ENCODE peak calls at places on chromosomes 16 and 17, in six cellular contexts. Q is mesendoderm, H is IMR-90, X is trophoblast cell, M is mesenchymal stem cell, I is H1. L is an unnamed sample. For H3K4me1, the result is how much of the 10 kb centered on the place peaks cover.

GRCh38 chr17:66450008-66450856 is 147.8 kb downstream of the PRKCA start:
- DNase-seq in Q (no peak), H (no peak), X (no peak), M (no peak), I (no peak), L (no peak)

GRCh38 chr17:3888343-3889171 is 4.3 kb downstream of the CAMKK1 start:
- DNase-seq in Q (peak), H (peak), X (no peak), M (peak), I (no peak), L (no peak)

GRCh38 chr17:6698004-6698403 is 15.2 kb downstream of the SLC13A5 start:
- DNase-seq in Q (no peak), H (no peak), X (no peak), M (no peak), I (no peak), L (no peak)

GRCh38 chr17:34884597-34884996 is 76.7 kb downstream of the CCT6B start:
- DNase-seq in Q (no peak), H (no peak), X (no peak), M (no peak), I (no peak), L (no peak)

GRCh38 chr17:4040784-4041183 is 76.5 kb upstream of the ATP2A3 start:
- DNase-seq in Q (no peak), H (no peak), X (no peak), M (no peak), I (no peak), L (no peak)

GRCh38 chr16:80704751-80705150 is 99.6 kb downstream of the CDYL2 start:
- DNase-seq in Q (no peak), H (no peak), X (no peak), M (no peak), I (no peak), L (no peak)

GRCh38 chr16:11447836-11448235 is 102.6 kb downstream of the RMI2 start:
- DNase-seq in Q (no peak), H (no peak), X (no peak), M (no peak), I (no peak), L (no peak)

GRCh38 chr16:79605999-79606398 is 5.5 kb upstream of the MAF start:
- DNase-seq in Q (peak), H (no peak), X (peak), M (peak), I (no peak), L (no peak)

GRCh38 chr17:21318439-21318838 is 33.9 kb downstream of the MAP2K3 start:
- DNase-seq in Q (no peak), H (no peak), X (no peak), M (no peak), I (peak), L (no peak)

GRCh38 chr16:46774743-46775177 is 26.6 kb upstream of the MYLK3 start:
- DNase-seq in Q (no peak), H (no peak), X (no peak), M (no peak), I (no peak), L (no peak)

GRCh38 chr16:997440-998051 is 16.0 kb downstream of the SOX8 start:
- DNase-seq in Q (peak), H (peak), X (no peak), M (peak), I (peak), L (no peak)

GRCh38 chr17:67831268-67831667 is 6.0 kb downstream of the BPTF start:
- DNase-seq in Q (no peak), H (no peak), X (no peak), M (no peak), I (no peak), L (no peak)

GRCh38 chr17:37373530-37374159 is 2.1 kb upstream of the C17orf78 start:
- DNase-seq in Q (peak), H (peak), X (peak), M (peak), I (peak), L (peak)

GRCh38 chr17:8133398-8133797 is 9.5 kb upstream of the HES7 start:
- DNase-seq in Q (peak), H (no peak), X (no peak), M (no peak), I (no peak), L (no peak)

DNA sequence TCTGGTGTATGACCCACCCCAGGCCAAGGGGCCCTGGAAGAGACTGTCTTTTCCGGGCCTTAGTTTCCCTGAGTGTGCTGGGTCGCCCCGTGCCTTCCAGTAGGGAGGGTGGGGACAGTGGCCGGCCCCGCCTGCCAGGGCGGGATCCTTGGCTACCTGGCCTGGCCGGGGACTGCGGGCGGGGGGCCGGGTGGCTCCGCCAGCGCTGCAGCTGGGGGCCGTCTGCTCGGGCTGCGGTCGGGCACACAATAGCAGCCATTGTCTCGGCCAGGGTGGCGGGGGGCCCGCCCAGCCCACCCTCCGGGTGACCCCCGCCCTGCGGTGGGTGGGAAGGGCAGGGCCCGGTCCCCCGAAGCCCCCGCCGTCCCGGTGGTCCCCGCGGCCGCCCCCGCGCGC is 11.5 kb downstream of the GLIS2 start:
- DNase-seq in Q (no peak), H (no peak), X (no peak), M (no peak), I (no peak), L (no peak)
- H3K4me1 ChIP-seq in Q (under half), H (under half), X (under half), M (half or more), I (under half), L (under half)

GRCh38 chr17:56148333-56148732 is 4.9 kb upstream of the ANKFN1 start:
- DNase-seq in Q (no peak), H (no peak), X (no peak), M (no peak), I (no peak), L (no peak)

GRCh38 chr17:56149266-56150036 is 3.8 kb upstream of the ANKFN1 start:
- DNase-seq in Q (peak), H (peak), X (no peak), M (no peak), I (no peak), L (no peak)

GRCh38 chr17:56150631-56151030 is 2.6 kb upstream of the ANKFN1 start:
- DNase-seq in Q (peak), H (no peak), X (no peak), M (no peak), I (no peak), L (no peak)

GRCh38 chr17:56158344-56158743 is 5.1 kb downstream of the ANKFN1 start:
- DNase-seq in Q (no peak), H (no peak), X (no peak), M (no peak), I (no peak), L (no peak)

DNA sequence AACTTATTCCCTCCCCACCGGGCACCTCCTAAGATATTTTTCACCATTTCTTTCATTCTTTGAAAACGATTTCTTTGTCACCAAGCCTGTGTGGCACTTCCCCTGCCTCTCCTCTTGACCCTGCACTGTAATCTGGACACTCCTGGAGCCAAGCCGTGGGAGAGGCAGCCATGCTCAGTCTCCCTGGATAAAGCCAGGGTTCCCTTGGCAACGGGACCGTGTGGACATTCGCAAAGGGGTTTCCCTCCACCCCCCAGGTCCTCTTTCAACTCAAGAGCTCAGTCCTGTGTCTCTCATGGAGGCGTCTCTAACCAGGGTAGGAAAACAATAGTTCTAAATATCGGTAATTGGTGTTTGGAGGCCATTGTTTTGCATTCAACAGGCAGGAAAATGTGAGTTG is at the start of gene ANKFN1:
- DNase-seq in Q (no peak), H (no peak), X (no peak), M (no peak), I (no peak), L (no peak)
- H3K4me3 ChIP-seq in Q (no peak), H (no peak), X (no peak), M (no peak), I (no peak), L (no peak)

DNA sequence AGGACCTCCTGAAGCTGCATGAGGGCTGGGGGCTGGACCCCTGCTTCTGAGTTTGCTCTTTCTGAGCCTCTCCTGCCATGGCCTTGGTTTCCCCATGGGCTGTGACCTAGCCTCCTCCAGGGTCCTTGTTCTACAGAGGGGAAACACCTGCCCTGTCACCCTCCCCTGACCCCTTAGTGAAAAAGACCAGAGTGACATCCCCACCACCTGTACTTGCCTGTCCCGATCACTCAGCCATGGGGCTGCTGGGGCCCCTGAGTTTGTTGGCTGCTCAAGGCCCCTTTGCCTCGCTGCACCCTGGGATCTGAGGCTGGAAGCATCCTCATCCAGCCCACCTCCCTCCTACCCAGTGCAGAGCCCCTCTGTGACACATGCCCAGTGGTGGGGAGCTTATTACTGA is 800 bp downstream of the NOD2 start:
- DNase-seq in Q (no peak), H (no peak), X (no peak), M (no peak), I (no peak), L (no peak)
- H3K4ac ChIP-seq in Q (no peak), H (no peak), X (no peak), M (no peak), I (no peak), L (no peak)

GRCh38 chr17:17121162-17121561 is 78.9 kb downstream of the MPRIP start:
- DNase-seq in Q (no peak), H (no peak), X (no peak), M (no peak), I (no peak), L (no peak)

GRCh38 chr17:17120716-17121115 is 78.5 kb downstream of the MPRIP start:
- DNase-seq in Q (no peak), H (no peak), X (no peak), M (no peak), I (no peak), L (no peak)

GRCh38 chr17:17124341-17124740 is 81.8 kb downstream of the PLD6 start:
- DNase-seq in Q (no peak), H (no peak), X (no peak), M (no peak), I (no peak), L (no peak)

GRCh38 chr17:17125136-17126084 is 80.7 kb downstream of the PLD6 start:
- DNase-seq in Q (no peak), H (no peak), X (no peak), M (no peak), I (no peak), L (no peak)

DNA sequence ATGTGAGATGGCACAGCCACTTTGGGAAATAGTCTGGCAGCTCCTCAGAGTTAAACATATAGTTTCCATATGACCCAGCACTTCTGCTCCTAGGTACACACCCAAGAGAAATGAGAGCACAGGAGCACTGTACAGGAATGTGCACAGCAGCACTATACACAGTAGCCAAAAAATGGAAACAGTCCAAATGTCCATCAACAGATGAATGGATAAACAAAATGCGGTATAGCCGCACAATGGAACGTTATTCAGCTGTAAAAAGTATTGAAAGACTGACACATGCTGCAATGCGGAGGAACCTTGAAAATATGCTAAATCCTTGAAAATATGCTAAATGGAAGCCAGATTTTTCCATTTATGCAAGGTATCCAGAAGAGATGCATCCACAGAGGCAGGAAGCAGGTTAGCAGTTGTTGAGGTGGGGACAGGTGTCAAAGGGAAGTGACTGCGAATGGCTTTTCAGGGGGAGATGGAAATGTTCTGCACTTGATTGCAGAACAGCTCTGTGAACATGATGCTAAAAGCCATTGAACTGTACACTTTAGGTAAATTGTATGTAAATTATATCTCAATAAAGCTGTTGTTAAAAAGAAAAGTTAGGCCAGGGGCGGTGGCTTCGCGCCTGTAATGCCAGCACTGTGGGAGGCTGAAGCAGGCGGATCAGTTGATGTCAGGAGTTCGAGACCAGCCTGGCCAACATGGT is 80.7 kb downstream of the MPRIP start:
- DNase-seq in Q (no peak), H (no peak), X (no peak), M (no peak), I (no peak), L (no peak)
- H3K4me1 ChIP-seq in Q (under half), H (under half), X (under half), M (under half), I (under half), L (under half)

GRCh38 chr17:79852748-79853147 is 13.5 kb upstream of the CBX4 start:
- DNase-seq in Q (no peak), H (peak), X (no peak), M (peak), I (no peak), L (no peak)
- H3K4me3 ChIP-seq in Q (no peak), H (peak), X (no peak), M (no peak), I (no peak), L (no peak)

GRCh38 chr17:57935833-57936807 is 19.1 kb downstream of the CUEDC1 start:
- DNase-seq in Q (peak), H (peak), X (no peak), M (peak), I (no peak), L (peak)
- H3K4ac ChIP-seq in Q (no peak), H (peak), X (peak), M (peak), I (peak), L (peak)